ENCODE peak calls at places on chromosomes 13 and 19, in nine cellular contexts. One of them, this sample, is unnamed.

GRCh38 chr13:77034883-77035282 is 7.9 kb upstream of the FBXL3 start:
- DNase-seq in body of pancreas: no peak
- DNase-seq in IMR-90: peak
- DNase-seq in upper lobe of left lung: no peak
- DNase-seq in transverse colon: no peak
- DNase-seq in suprapubic skin: no peak
- DNase-seq in adrenal gland: no peak
- DNase-seq in esophagus muscularis mucosa: no peak
- DNase-seq in Peyer's patch: no peak
- DNase-seq in this sample: no peak

GRCh38 chr19:41774515-41774980 is 19.2 kb downstream of the CEACAM6 start:
- DNase-seq in Peyer's patch: no peak
- DNase-seq in adrenal gland: no peak
- DNase-seq in esophagus muscularis mucosa: no peak
- DNase-seq in transverse colon: peak
- DNase-seq in suprapubic skin: no peak
- DNase-seq in upper lobe of left lung: peak
- DNase-seq in IMR-90: no peak
- DNase-seq in body of pancreas: no peak
- DNase-seq in this sample: no peak

GRCh38 chr13:35858665-35859064 is 272.5 kb downstream of the DCLK1 start:
- DNase-seq in suprapubic skin: no peak
- DNase-seq in IMR-90: no peak
- DNase-seq in Peyer's patch: no peak
- DNase-seq in body of pancreas: no peak
- DNase-seq in esophagus muscularis mucosa: no peak
- DNase-seq in upper lobe of left lung: no peak
- DNase-seq in transverse colon: no peak
- DNase-seq in adrenal gland: no peak
- DNase-seq in this sample: no peak

GRCh38 chr19:52524086-52524485 is 3.4 kb upstream of the ZNF808 start:
- DNase-seq in body of pancreas: no peak
- DNase-seq in esophagus muscularis mucosa: no peak
- DNase-seq in upper lobe of left lung: no peak
- DNase-seq in adrenal gland: no peak
- DNase-seq in suprapubic skin: no peak
- DNase-seq in transverse colon: no peak
- DNase-seq in IMR-90: no peak
- DNase-seq in Peyer's patch: no peak
- DNase-seq in this sample: no peak

GRCh38 chr13:113781571-113781970 is 22.5 kb downstream of the TMEM255B start:
- DNase-seq in transverse colon: no peak
- DNase-seq in body of pancreas: no peak
- DNase-seq in upper lobe of left lung: no peak
- DNase-seq in IMR-90: no peak
- DNase-seq in esophagus muscularis mucosa: no peak
- DNase-seq in adrenal gland: no peak
- DNase-seq in suprapubic skin: no peak
- DNase-seq in Peyer's patch: no peak
- DNase-seq in this sample: no peak

GRCh38 chr13:98478134-98479129 is 98.5 kb downstream of the STK24 start:
- DNase-seq in upper lobe of left lung: no peak
- DNase-seq in esophagus muscularis mucosa: no peak
- DNase-seq in IMR-90: peak
- DNase-seq in body of pancreas: no peak
- DNase-seq in suprapubic skin: no peak
- DNase-seq in Peyer's patch: peak
- DNase-seq in adrenal gland: no peak
- DNase-seq in transverse colon: no peak
- DNase-seq in this sample: peak

GRCh38 chr13:23870356-23871146 is 18.6 kb downstream of the MIPEP start:
- DNase-seq in upper lobe of left lung: no peak
- DNase-seq in Peyer's patch: no peak
- DNase-seq in body of pancreas: no peak
- DNase-seq in suprapubic skin: no peak
- DNase-seq in adrenal gland: no peak
- DNase-seq in esophagus muscularis mucosa: no peak
- DNase-seq in IMR-90: no peak
- DNase-seq in transverse colon: no peak
- DNase-seq in this sample: no peak

GRCh38 chr13:73261739-73262216 is 203.0 kb downstream of the KLF5 start:
- DNase-seq in transverse colon: no peak
- DNase-seq in upper lobe of left lung: peak
- DNase-seq in suprapubic skin: no peak
- DNase-seq in IMR-90: no peak
- DNase-seq in adrenal gland: no peak
- DNase-seq in body of pancreas: no peak
- DNase-seq in esophagus muscularis mucosa: no peak
- DNase-seq in Peyer's patch: no peak
- DNase-seq in this sample: no peak

GRCh38 chr19:38693380-38694223 is 46.2 kb downstream of the ACTN4 start:
- DNase-seq in IMR-90: peak
- DNase-seq in body of pancreas: peak
- DNase-seq in transverse colon: peak
- DNase-seq in upper lobe of left lung: peak
- DNase-seq in adrenal gland: no peak
- DNase-seq in esophagus muscularis mucosa: no peak
- DNase-seq in suprapubic skin: no peak
- DNase-seq in Peyer's patch: peak
- DNase-seq in this sample: no peak

GRCh38 chr13:46367622-46368327 is 19.3 kb downstream of the RUBCNL start:
- DNase-seq in upper lobe of left lung: no peak
- DNase-seq in suprapubic skin: no peak
- DNase-seq in transverse colon: no peak
- DNase-seq in body of pancreas: no peak
- DNase-seq in adrenal gland: no peak
- DNase-seq in Peyer's patch: no peak
- DNase-seq in esophagus muscularis mucosa: no peak
- DNase-seq in IMR-90: peak
- DNase-seq in this sample: no peak

GRCh38 chr13:112229445-112229844 is 146.7 kb upstream of the SPACA7 start:
- DNase-seq in adrenal gland: no peak
- DNase-seq in esophagus muscularis mucosa: no peak
- DNase-seq in upper lobe of left lung: no peak
- DNase-seq in suprapubic skin: peak
- DNase-seq in body of pancreas: no peak
- DNase-seq in IMR-90: no peak
- DNase-seq in Peyer's patch: no peak
- DNase-seq in transverse colon: no peak
- DNase-seq in this sample: no peak

GRCh38 chr19:3683405-3683865 is 16.8 kb downstream of the PIP5K1C start:
- DNase-seq in esophagus muscularis mucosa: no peak
- DNase-seq in Peyer's patch: no peak
- DNase-seq in body of pancreas: no peak
- DNase-seq in IMR-90: no peak
- DNase-seq in adrenal gland: peak
- DNase-seq in suprapubic skin: no peak
- DNase-seq in upper lobe of left lung: no peak
- DNase-seq in transverse colon: no peak
- DNase-seq in this sample: no peak

GRCh38 chr19:57888107-57888493 is 737 bp downstream of the ZNF814 start:
- DNase-seq in Peyer's patch: no peak
- DNase-seq in upper lobe of left lung: no peak
- DNase-seq in adrenal gland: no peak
- DNase-seq in esophagus muscularis mucosa: no peak
- DNase-seq in transverse colon: no peak
- DNase-seq in IMR-90: no peak
- DNase-seq in body of pancreas: no peak
- DNase-seq in suprapubic skin: no peak
- DNase-seq in this sample: no peak

GRCh38 chr19:57886046-57886445 is 2.8 kb downstream of the ZNF814 start:
- DNase-seq in transverse colon: no peak
- DNase-seq in esophagus muscularis mucosa: no peak
- DNase-seq in adrenal gland: no peak
- DNase-seq in body of pancreas: no peak
- DNase-seq in Peyer's patch: no peak
- DNase-seq in upper lobe of left lung: no peak
- DNase-seq in IMR-90: no peak
- DNase-seq in suprapubic skin: no peak
- DNase-seq in this sample: no peak

GRCh38 chr19:57888494-57889231 is at the start of gene ZNF814:
- DNase-seq in esophagus muscularis mucosa: peak
- DNase-seq in Peyer's patch: peak
- DNase-seq in body of pancreas: peak
- DNase-seq in suprapubic skin: peak
- DNase-seq in adrenal gland: peak
- DNase-seq in IMR-90: peak
- DNase-seq in transverse colon: peak
- DNase-seq in upper lobe of left lung: peak
- DNase-seq in this sample: peak

DNA sequence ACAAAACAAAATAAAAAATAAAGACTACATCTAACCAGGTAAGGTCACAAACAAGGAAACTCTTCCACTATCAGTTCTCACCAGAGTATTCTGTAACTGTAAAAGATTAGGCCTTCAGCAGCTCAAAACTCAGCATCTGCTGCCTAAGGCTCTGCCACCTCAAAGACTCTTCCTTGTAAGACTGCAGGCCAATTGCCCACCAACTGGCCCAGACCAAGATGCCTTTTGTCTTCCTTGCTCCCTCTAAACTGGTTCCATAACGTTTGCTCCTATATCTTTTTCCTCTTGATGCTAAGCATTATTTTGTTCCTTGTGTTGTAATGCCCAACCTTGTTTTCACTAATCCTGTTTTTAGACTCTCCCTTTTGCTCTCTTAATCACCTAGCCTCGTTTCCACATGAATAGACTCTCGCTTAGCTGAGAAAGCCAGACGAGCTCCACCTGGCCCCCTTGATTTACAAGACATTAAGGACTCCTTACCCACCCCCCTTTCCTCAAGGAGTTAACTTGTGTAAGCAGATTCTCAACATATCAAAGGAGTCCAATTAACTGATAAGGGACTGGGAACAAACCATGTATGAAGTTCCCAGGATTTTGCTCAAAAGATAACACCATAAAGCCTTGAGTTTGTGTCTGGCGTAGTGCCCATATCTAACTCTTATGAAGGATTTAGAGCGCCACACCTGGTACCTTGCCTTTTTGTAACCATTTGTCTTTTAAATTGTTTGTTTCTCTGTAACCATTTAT is 1.5 kb downstream of the ZNF814 start:
- DNase-seq in IMR-90: no peak
- DNase-seq in adrenal gland: no peak
- DNase-seq in suprapubic skin: no peak
- DNase-seq in Peyer's patch: no peak
- DNase-seq in upper lobe of left lung: no peak
- DNase-seq in esophagus muscularis mucosa: no peak
- DNase-seq in transverse colon: peak
- DNase-seq in body of pancreas: no peak
- DNase-seq in this sample: peak
- H3K4me3 ChIP-seq in IMR-90: no peak
- H3K4me3 ChIP-seq in adrenal gland: peak
- H3K4me3 ChIP-seq in suprapubic skin: peak
- H3K4me3 ChIP-seq in Peyer's patch: peak
- H3K4me3 ChIP-seq in upper lobe of left lung: no peak
- H3K4me3 ChIP-seq in esophagus muscularis mucosa: peak
- H3K4me3 ChIP-seq in transverse colon: peak
- H3K4me3 ChIP-seq in body of pancreas: no peak
- H3K4me3 ChIP-seq in this sample: no peak

GRCh38 chr19:45716314-45717130 is 14.2 kb downstream of the FBXO46 start:
- DNase-seq in transverse colon: peak
- DNase-seq in adrenal gland: no peak
- DNase-seq in body of pancreas: peak
- DNase-seq in suprapubic skin: no peak
- DNase-seq in IMR-90: no peak
- DNase-seq in esophagus muscularis mucosa: no peak
- DNase-seq in upper lobe of left lung: peak
- DNase-seq in Peyer's patch: peak
- DNase-seq in this sample: peak

GRCh38 chr19:45715139-45715538 is 15.6 kb downstream of the FBXO46 start:
- DNase-seq in esophagus muscularis mucosa: no peak
- DNase-seq in IMR-90: no peak
- DNase-seq in body of pancreas: no peak
- DNase-seq in upper lobe of left lung: no peak
- DNase-seq in adrenal gland: no peak
- DNase-seq in Peyer's patch: no peak
- DNase-seq in transverse colon: no peak
- DNase-seq in suprapubic skin: no peak
- DNase-seq in this sample: no peak

GRCh38 chr19:45713141-45713540 is 17.6 kb downstream of the FBXO46 start:
- DNase-seq in esophagus muscularis mucosa: no peak
- DNase-seq in Peyer's patch: no peak
- DNase-seq in transverse colon: no peak
- DNase-seq in upper lobe of left lung: no peak
- DNase-seq in IMR-90: no peak
- DNase-seq in body of pancreas: no peak
- DNase-seq in adrenal gland: no peak
- DNase-seq in suprapubic skin: no peak
- DNase-seq in this sample: no peak

GRCh38 chr19:45717983-45718650 is 12.6 kb downstream of the FBXO46 start:
- DNase-seq in IMR-90: no peak
- DNase-seq in esophagus muscularis mucosa: no peak
- DNase-seq in suprapubic skin: no peak
- DNase-seq in transverse colon: no peak
- DNase-seq in upper lobe of left lung: no peak
- DNase-seq in body of pancreas: peak
- DNase-seq in adrenal gland: peak
- DNase-seq in Peyer's patch: no peak
- DNase-seq in this sample: peak

GRCh38 chr19:45717131-45717982 is 13.3 kb downstream of the FBXO46 start:
- DNase-seq in esophagus muscularis mucosa: peak
- DNase-seq in adrenal gland: peak
- DNase-seq in Peyer's patch: peak
- DNase-seq in IMR-90: peak
- DNase-seq in body of pancreas: peak
- DNase-seq in suprapubic skin: peak
- DNase-seq in transverse colon: peak
- DNase-seq in upper lobe of left lung: peak
- DNase-seq in this sample: peak
- TF ChIP-seq POLR2A in esophagus muscularis mucosa: peak
- TF ChIP-seq POLR2A in adrenal gland: no peak
- TF ChIP-seq POLR2A in Peyer's patch: no peak
- TF ChIP-seq POLR2A in IMR-90: peak
- TF ChIP-seq POLR2A in body of pancreas: peak
- TF ChIP-seq POLR2A in suprapubic skin: no peak
- TF ChIP-seq POLR2A in transverse colon: peak
- TF ChIP-seq POLR2A in upper lobe of left lung: no peak
- TF ChIP-seq POLR2A in this sample: no peak

GRCh38 chr13:21670883-21671792 is at the start of gene FGF9:
- DNase-seq in adrenal gland: peak
- DNase-seq in esophagus muscularis mucosa: no peak
- DNase-seq in transverse colon: peak
- DNase-seq in Peyer's patch: peak
- DNase-seq in suprapubic skin: no peak
- DNase-seq in IMR-90: peak
- DNase-seq in body of pancreas: peak
- DNase-seq in upper lobe of left lung: peak
- DNase-seq in this sample: peak
- TF ChIP-seq CTCF in adrenal gland: no peak
- TF ChIP-seq CTCF in esophagus muscularis mucosa: no peak
- TF ChIP-seq CTCF in transverse colon: no peak
- TF ChIP-seq CTCF in Peyer's patch: no peak
- TF ChIP-seq CTCF in suprapubic skin: no peak
- TF ChIP-seq CTCF in IMR-90: peak
- TF ChIP-seq CTCF in body of pancreas: no peak
- TF ChIP-seq CTCF in upper lobe of left lung: no peak
- TF ChIP-seq CTCF in this sample: no peak

DNA sequence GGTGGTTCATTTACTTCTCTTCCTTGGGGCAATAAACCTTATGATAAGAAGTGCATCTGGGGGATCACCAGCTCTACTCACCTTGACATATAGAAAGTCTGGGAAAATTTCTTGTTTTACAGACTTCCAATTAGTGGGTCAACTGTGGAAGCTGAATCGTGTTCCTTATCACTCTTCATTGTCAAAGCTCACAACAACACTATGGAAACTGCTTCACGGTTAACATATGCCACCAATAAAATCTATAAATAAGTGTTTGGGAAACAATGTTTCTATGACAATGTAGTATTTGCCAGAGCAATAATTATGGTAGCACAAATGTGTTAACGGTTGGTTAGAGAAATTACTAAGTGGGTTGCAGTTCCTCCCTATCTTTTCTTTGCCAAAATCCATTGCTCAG is 321.7 kb downstream of the RFC3 start:
- DNase-seq in esophagus muscularis mucosa: no peak
- DNase-seq in Peyer's patch: no peak
- DNase-seq in transverse colon: no peak
- DNase-seq in body of pancreas: no peak
- DNase-seq in suprapubic skin: no peak
- DNase-seq in adrenal gland: no peak
- DNase-seq in upper lobe of left lung: no peak
- DNase-seq in IMR-90: no peak
- DNase-seq in this sample: no peak
- H3K4me3 ChIP-seq in esophagus muscularis mucosa: no peak
- H3K4me3 ChIP-seq in Peyer's patch: no peak
- H3K4me3 ChIP-seq in transverse colon: no peak
- H3K4me3 ChIP-seq in body of pancreas: no peak
- H3K4me3 ChIP-seq in suprapubic skin: no peak
- H3K4me3 ChIP-seq in adrenal gland: no peak
- H3K4me3 ChIP-seq in upper lobe of left lung: no peak
- H3K4me3 ChIP-seq in IMR-90: no peak
- H3K4me3 ChIP-seq in this sample: no peak

This sample was measured in testis.